ENCODE peak calls at places on chromosomes 6 and 20, in five cellular contexts. R is cardiac fibroblast, S is SK-N-DZ, C is NCI-H1105, B is GM06990. V is an unnamed sample.

GRCh38 chr20:57904706-57905105 is 194.9 kb upstream of the PMEPA1 start:
- DNase-seq in C (no peak), B (no peak), S (no peak), R (no peak), V (no peak)

GRCh38 chr20:64035066-64035932 is 683 bp upstream of the C20orf204 start:
- DNase-seq in C (no peak), S (no peak), B (peak), R (no peak), V (no peak)

GRCh38 chr6:21599074-21599639 is 5.6 kb downstream of the SOX4 start:
- DNase-seq in B (no peak), S (no peak), C (no peak), R (no peak), V (no peak)

GRCh38 chr6:125835221-125835744 is 44.5 kb downstream of the NCOA7 start:
- DNase-seq in C (no peak), S (no peak), B (no peak), R (peak), V (no peak)

GRCh38 chr6:16092140-16092539 is 36.7 kb upstream of the MYLIP start:
- DNase-seq in C (no peak), B (no peak), R (no peak), S (no peak), V (no peak)

GRCh38 chr20:63134201-63134612 is 81.7 kb downstream of the YTHDF1 start:
- DNase-seq in S (no peak), R (no peak), B (no peak), C (no peak), V (no peak)

GRCh38 chr6:105112577-105112976 is 67.2 kb downstream of the POPDC3 start:
- DNase-seq in S (no peak), B (no peak), R (peak), C (no peak), V (no peak)

GRCh38 chr6:37316071-37316470 is 37.7 kb upstream of the RNF8 start:
- DNase-seq in B (no peak), S (no peak), R (no peak), C (no peak), V (no peak)

GRCh38 chr20:13017235-13017634 is 8.5 kb downstream of the SPTLC3 start:
- DNase-seq in S (no peak), R (peak), C (no peak), B (no peak), V (no peak)

GRCh38 chr6:149075616-149076354 is 241.7 kb upstream of the TAB2 start:
- DNase-seq in S (no peak), C (no peak), R (peak), B (no peak), V (no peak)

GRCh38 chr20:42267793-42268381 is 649.7 kb upstream of the CHD6 start:
- DNase-seq in C (no peak), R (no peak), B (no peak), S (no peak), V (no peak)

GRCh38 chr6:4814212-4814611 is 38.0 kb downstream of the CDYL start:
- DNase-seq in C (no peak), R (no peak), B (peak), S (no peak), V (no peak)

GRCh38 chr6:42423244-42423643 is 28.5 kb downstream of the TRERF1 start:
- DNase-seq in B (peak), S (no peak), R (no peak), C (no peak), V (no peak)

GRCh38 chr6:125584468-125584939 is 164.9 kb upstream of the HEY2 start:
- DNase-seq in C (no peak), B (no peak), R (peak), S (no peak), V (peak)

GRCh38 chr6:26327450-26328264 is 37.3 kb upstream of the BTN3A2 start:
- DNase-seq in B (peak), R (peak), S (peak), C (no peak), V (no peak)

GRCh38 chr20:40683221-40683893 is 5.7 kb downstream of the MAFB start:
- DNase-seq in B (no peak), S (no peak), R (peak), C (no peak), V (peak)

GRCh38 chr20:20743511-20744169 is 31.2 kb upstream of the RALGAPA2 start:
- DNase-seq in R (no peak), C (peak), B (no peak), S (no peak), V (peak)

GRCh38 chr20:53001502-53002301 is 29.5 kb downstream of the TSHZ2 start:
- DNase-seq in C (no peak), R (no peak), B (peak), S (no peak), V (no peak)

GRCh38 chr20:8372819-8373218 is 240.8 kb downstream of the PLCB1 start:
- DNase-seq in R (no peak), B (no peak), S (no peak), C (no peak), V (no peak)

GRCh38 chr6:145315982-145316600 is 419.2 kb downstream of the EPM2A start:
- DNase-seq in B (no peak), R (no peak), C (no peak), S (no peak), V (no peak)

GRCh38 chr20:61773926-61774587 is 291.6 kb downstream of the TAF4 start:
- DNase-seq in S (no peak), B (no peak), C (no peak), R (no peak), V (no peak)

GRCh38 chr6:90295854-90296345 is 743 bp downstream of the BACH2 start:
- DNase-seq in R (peak), B (peak), S (peak), C (peak), V (peak)

GRCh38 chr6:169172946-169173345 is 80.7 kb downstream of the THBS2 start:
- DNase-seq in B (no peak), C (no peak), S (no peak), R (no peak), V (no peak)